ENCODE peak calls at places on chromosomes 16 and 17, in four cellular contexts. B is fibroblast of villous mesenchyme, O is tibial artery, N is fibroblast of mammary gland. J is an unnamed sample.
A peak's percentile ranks its signal among the peaks of the same experiment; 100 is the strongest.

GRCh38 chr17:57102122-57102521 is 17.1 kb downstream of the AKAP1 start:
- DNase-seq in B (no peak), O (no peak), N (no peak), J (no peak)

GRCh38 chr16:57102888-57103879 is 10.8 kb downstream of the CPNE2 start:
- DNase-seq in B (no peak), O (no peak), N (no peak), J (no peak)

GRCh38 chr16:74813109-74813641 is 38.6 kb upstream of the FA2H start:
- DNase-seq in B (peak; percentile 68), O (peak; percentile 54), N (peak; percentile 59), J (peak; percentile 51)

GRCh38 chr17:68461589-68461988 is 4.3 kb upstream of the WIPI1 start:
- DNase-seq in B (no peak), O (no peak), N (no peak), J (no peak)

GRCh38 chr17:61486135-61487120 is 34.2 kb downstream of the TBX4 start:
- DNase-seq in B (peak; percentile 66), O (no peak), N (no peak), J (no peak)

GRCh38 chr17:39599006-39599664 is 8.6 kb downstream of the NEUROD2 start:
- DNase-seq in B (no peak), O (no peak), N (no peak), J (no peak)

GRCh38 chr16:85149776-85150175 is 37.5 kb upstream of the CIBAR2 start:
- DNase-seq in B (no peak), O (no peak), N (no peak), J (no peak)

GRCh38 chr16:2858245-2859025 is 465 bp upstream of the PRSS22 start:
- DNase-seq in B (no peak), O (no peak), N (no peak), J (no peak)

GRCh38 chr16:30369091-30369937 is 980 bp downstream of the TBC1D10B start:
- DNase-seq in B (no peak), O (no peak), N (no peak), J (no peak)

GRCh38 chr16:2250652-2251280 is 621 bp downstream of the ECI1 start:
- DNase-seq in B (peak; percentile 44), O (no peak), N (no peak), J (peak; percentile 24)

GRCh38 chr17:66964083-66964771 is at the start of gene CACNG4:
- DNase-seq in B (no peak), O (no peak), N (no peak), J (no peak)

GRCh38 chr17:66963521-66964082 is 905 bp upstream of the CACNG4 start:
- DNase-seq in B (no peak), O (no peak), N (no peak), J (no peak)

GRCh38 chr17:66966529-66967418 is 2.3 kb downstream of the CACNG4 start:
- DNase-seq in B (no peak), O (no peak), N (no peak), J (no peak)

GRCh38 chr17:66965801-66966528 is 1.5 kb downstream of the CACNG4 start:
- DNase-seq in B (no peak), O (no peak), N (no peak), J (no peak)

GRCh38 chr17:66964930-66965800 is 658 bp downstream of the CACNG4 start:
- DNase-seq in B (no peak), O (no peak), N (no peak), J (no peak)
- H3K4me3 ChIP-seq in B (peak overlapping the region; percentile 23), O (peak overlapping the region; percentile 51), N (no peak overlapping the region), J (peak overlapping the region; percentile 12)

GRCh38 chr16:23914935-23915549 is 79.3 kb downstream of the PRKCB start:
- DNase-seq in B (no peak), O (no peak), N (no peak), J (no peak)

GRCh38 chr16:23920446-23920845 is 84.7 kb downstream of the PRKCB start:
- DNase-seq in B (no peak), O (no peak), N (no peak), J (no peak)

GRCh38 chr16:23922406-23922805 is 86.6 kb downstream of the PRKCB start:
- DNase-seq in B (no peak), O (no peak), N (no peak), J (no peak)

GRCh38 chr16:23920899-23921298 is 85.1 kb downstream of the PRKCB start:
- DNase-seq in B (no peak), O (no peak), N (no peak), J (no peak)

GRCh38 chr16:23917621-23918020 is 81.8 kb downstream of the PRKCB start:
- DNase-seq in B (no peak), O (no peak), N (no peak), J (no peak)
- TF ChIP-seq CTCF in B (no peak), O (no peak), N (no peak), J (no peak)

DNA sequence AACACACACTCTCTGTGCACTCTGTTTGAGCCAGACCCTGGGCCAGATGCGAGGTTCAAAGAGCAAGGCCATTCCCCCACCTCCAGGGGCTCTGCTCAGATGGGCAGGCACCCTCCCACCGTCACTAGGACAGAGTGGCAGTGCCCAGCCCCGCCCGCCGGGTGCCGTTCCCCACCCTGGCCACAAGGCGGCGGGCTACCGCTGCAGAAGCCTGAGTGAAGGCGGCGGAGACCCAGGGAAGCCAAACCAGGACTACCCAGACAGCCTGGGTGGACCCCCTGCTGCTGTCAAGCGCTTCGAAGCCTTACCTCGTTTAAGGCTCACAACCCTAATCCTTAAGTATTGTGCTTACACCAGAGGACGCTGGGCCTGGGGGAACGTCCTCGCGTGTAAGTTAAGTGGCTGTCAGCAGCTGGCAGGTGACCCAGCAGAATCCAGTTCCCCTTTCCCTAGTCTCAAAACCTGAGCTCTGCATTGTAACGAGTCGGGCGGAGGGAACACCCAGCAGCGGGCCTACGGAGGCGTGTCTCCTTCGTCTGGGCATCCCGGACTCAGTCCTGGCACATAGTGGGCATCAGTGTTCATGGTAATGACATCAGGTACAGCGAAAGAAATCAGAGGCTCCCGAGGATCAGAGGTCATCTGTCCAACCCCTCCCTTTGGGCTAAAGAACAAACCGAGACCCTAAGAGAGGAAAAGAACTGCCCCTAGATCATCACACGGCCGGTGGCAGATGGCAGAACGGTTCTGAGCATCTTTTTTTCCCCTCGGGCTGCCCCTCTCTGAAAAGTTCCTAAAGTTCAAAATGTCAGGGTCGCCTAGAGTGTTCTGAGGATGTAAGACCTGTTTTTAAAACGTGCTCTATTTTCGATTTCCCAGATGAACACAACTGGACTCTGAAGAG is 4.4 kb downstream of the ARHGAP27 start:
- DNase-seq in B (peak; percentile 58), O (peak; percentile 60), N (peak; percentile 34), J (peak; percentile 61)
- H3K4me3 ChIP-seq in B (no peak overlapping the region), O (no peak overlapping the region), N (no peak overlapping the region), J (no peak overlapping the region)

GRCh38 chr17:46986401-46986800 is 7.3 kb upstream of the RPRML start:
- DNase-seq in B (no peak), O (no peak), N (no peak), J (no peak)
- TF ChIP-seq CTCF in B (no peak), O (no peak), N (no peak), J (no peak)